ENCODE peak calls at places on chromosomes 11 and 22, in five cellular contexts. N, X, U, T and E are unnamed samples.

GRCh38 chr22:48974443-48975251 is 853.0 kb downstream of the BRD1 start:
- DNase-seq in X (no peak), U (no peak), N (no peak), T (peak), E (no peak)

GRCh38 chr11:69874178-69874983 is 55.2 kb upstream of the FGF3 start:
- DNase-seq in U (no peak), T (no peak), N (peak), X (no peak), E (no peak)

GRCh38 chr11:66701432-66702240 is 23.9 kb upstream of the RBM4B start:
- DNase-seq in U (no peak), N (no peak), T (no peak), X (no peak), E (peak)

GRCh38 chr22:20137113-20137512 is 5.5 kb downstream of the ZDHHC8 start:
- DNase-seq in T (no peak), X (no peak), N (no peak), U (no peak), E (no peak)

GRCh38 chr11:69521461-69521860 is 40.0 kb downstream of the LINC01488 start:
- DNase-seq in U (no peak), N (no peak), X (no peak), T (peak), E (peak)

GRCh38 chr22:39325392-39325932 is 6.0 kb upstream of the RPL3 start:
- DNase-seq in U (no peak), T (no peak), N (no peak), X (no peak), E (no peak)

GRCh38 chr22:30340911-30341685 is 14.4 kb upstream of the TBC1D10A start:
- DNase-seq in T (no peak), X (no peak), U (peak), N (peak), E (no peak)

GRCh38 chr11:113189909-113190667 is 124.3 kb upstream of the TTC12 start:
- DNase-seq in N (no peak), T (no peak), X (no peak), U (peak), E (no peak)

GRCh38 chr11:71301046-71301857 is 48.9 kb upstream of the SHANK2 start:
- DNase-seq in U (no peak), N (peak), T (peak), X (no peak), E (peak)

GRCh38 chr11:10784229-10785145 is 24.2 kb downstream of the EIF4G2 start:
- DNase-seq in U (peak), T (no peak), X (no peak), N (no peak), E (no peak)

GRCh38 chr11:112902411-112903011 is 58.7 kb upstream of the NCAM1 start:
- DNase-seq in T (no peak), U (no peak), X (no peak), N (no peak), E (no peak)

GRCh38 chr11:2298795-2299747 is 2.6 kb downstream of the C11orf21 start:
- DNase-seq in U (no peak), T (peak), X (peak), N (peak), E (peak)

GRCh38 chr11:94193288-94193687 is 64.6 kb downstream of the PANX1 start:
- DNase-seq in X (no peak), N (no peak), U (no peak), T (no peak), E (no peak)

GRCh38 chr11:27211370-27212127 is 151.5 kb downstream of the CCDC34 start:
- DNase-seq in N (no peak), U (no peak), T (peak), X (no peak), E (no peak)

GRCh38 chr22:17085277-17086091 is 684 bp downstream of the IL17RA start:
- DNase-seq in T (peak), N (no peak), U (peak), X (peak), E (peak)

GRCh38 chr11:3995307-3995706 is 99.3 kb upstream of the RRM1 start:
- DNase-seq in U (no peak), T (no peak), X (no peak), N (no peak), E (no peak)

GRCh38 chr22:41488596-41489385 is 19.9 kb downstream of the ACO2 start:
- DNase-seq in T (no peak), N (no peak), X (no peak), U (no peak), E (no peak)

GRCh38 chr22:48494256-48494967 is 1333.3 kb downstream of the BRD1 start:
- DNase-seq in X (no peak), N (peak), U (no peak), T (no peak), E (peak)

GRCh38 chr11:95412074-95412473 is 181.1 kb upstream of the SESN3 start:
- DNase-seq in U (no peak), X (no peak), N (no peak), T (no peak), E (no peak)

GRCh38 chr11:58567889-58568512 is 7.7 kb downstream of the LPXN start:
- DNase-seq in T (peak), X (peak), N (peak), U (no peak), E (no peak)

GRCh38 chr22:37797874-37798500 is 9.7 kb upstream of the GCAT start:
- DNase-seq in T (no peak), U (no peak), N (no peak), X (no peak), E (no peak)

GRCh38 chr11:68216171-68216938 is 3.3 kb upstream of the KMT5B start:
- DNase-seq in X (no peak), N (no peak), U (peak), T (no peak), E (peak)

GRCh38 chr11:129880311-129880710 is 15.1 kb downstream of the NFRKB start:
- DNase-seq in N (no peak), X (no peak), U (no peak), T (no peak), E (no peak)

GRCh38 chr11:35629914-35630313 is 11.7 kb downstream of the FJX1 start:
- DNase-seq in N (no peak), T (no peak), U (no peak), X (no peak), E (no peak)

GRCh38 chr11:35038211-35038930 is 100.6 kb upstream of the CD44 start:
- DNase-seq in T (no peak), U (no peak), X (no peak), N (no peak), E (no peak)

GRCh38 chr11:93468286-93468685 is 74.9 kb downstream of the SMCO4 start:
- DNase-seq in U (no peak), T (no peak), X (no peak), N (no peak), E (no peak)

GRCh38 chr22:45235851-45236342 is 4.8 kb downstream of the KIAA0930 start:
- DNase-seq in X (no peak), T (no peak), N (peak), U (no peak), E (no peak)
- H3K27ac ChIP-seq in X (no peak), T (no peak), N (peak), U (no peak), E (no peak)

DNA sequence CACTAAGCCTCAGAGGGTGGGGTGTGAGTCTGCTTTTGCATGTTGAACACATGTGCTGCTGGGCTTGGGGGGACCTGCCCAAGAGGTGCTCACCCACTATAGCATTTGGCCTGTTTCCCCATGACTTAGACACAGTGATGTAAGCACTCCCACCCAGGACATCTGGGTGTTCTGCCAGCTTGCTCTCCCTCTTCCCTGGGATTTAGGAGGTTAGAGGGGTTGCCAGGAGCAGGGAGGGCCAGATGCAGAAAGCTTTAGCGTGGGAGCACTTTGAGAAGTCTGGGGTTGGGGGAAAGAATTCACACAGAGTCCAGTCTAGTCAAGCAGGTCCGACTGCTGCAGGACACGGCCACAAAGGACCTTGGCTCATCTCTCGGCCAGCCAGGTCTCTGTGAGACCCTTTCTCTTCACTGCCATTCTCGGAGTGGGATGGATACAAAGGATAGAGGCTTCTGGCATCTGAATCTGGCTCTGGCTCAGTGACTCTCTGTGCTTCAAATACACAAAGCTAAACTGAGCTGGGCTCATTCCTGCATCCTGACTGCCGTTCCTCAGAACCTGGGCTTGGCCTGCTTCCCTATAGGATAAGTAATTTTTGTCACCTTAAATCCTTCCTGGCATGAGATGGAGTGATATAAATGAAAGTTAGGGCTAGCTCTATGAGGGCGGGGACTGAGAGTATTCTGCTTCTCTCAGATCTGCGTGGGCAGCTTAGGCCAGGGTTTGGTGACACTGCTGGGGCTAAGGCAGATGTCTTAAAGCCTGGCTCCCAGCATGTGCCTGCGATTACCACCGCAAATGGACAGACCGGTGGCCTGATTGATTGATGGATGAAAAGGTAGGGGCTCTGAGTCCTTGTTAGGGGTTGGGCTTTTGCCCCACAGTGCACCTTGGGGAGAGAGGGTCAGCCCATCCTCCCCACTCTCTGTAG is 14.5 kb downstream of the USP2 start:
- DNase-seq in T (no peak), U (no peak), X (no peak), N (peak), E (peak)
- H3K27ac ChIP-seq in T (no peak), U (peak), X (no peak), N (no peak), E (no peak)

GRCh38 chr11:84857746-84858145 is 769.4 kb downstream of the DLG2 start:
- DNase-seq in T (no peak), U (no peak), N (no peak), X (no peak), E (no peak)

GRCh38 chr11:84854498-84854880 is 772.7 kb downstream of the DLG2 start:
- DNase-seq in T (no peak), X (no peak), N (no peak), U (no peak), E (no peak)

GRCh38 chr11:84853841-84854497 is 773.2 kb downstream of the DLG2 start:
- DNase-seq in N (no peak), U (no peak), X (no peak), T (no peak), E (no peak)

GRCh38 chr11:84855846-84856245 is 771.3 kb downstream of the DLG2 start:
- DNase-seq in X (no peak), N (no peak), T (no peak), U (no peak), E (no peak)
- H3K27ac ChIP-seq in X (no peak), N (no peak), T (no peak), U (no peak), E (no peak)

DNA sequence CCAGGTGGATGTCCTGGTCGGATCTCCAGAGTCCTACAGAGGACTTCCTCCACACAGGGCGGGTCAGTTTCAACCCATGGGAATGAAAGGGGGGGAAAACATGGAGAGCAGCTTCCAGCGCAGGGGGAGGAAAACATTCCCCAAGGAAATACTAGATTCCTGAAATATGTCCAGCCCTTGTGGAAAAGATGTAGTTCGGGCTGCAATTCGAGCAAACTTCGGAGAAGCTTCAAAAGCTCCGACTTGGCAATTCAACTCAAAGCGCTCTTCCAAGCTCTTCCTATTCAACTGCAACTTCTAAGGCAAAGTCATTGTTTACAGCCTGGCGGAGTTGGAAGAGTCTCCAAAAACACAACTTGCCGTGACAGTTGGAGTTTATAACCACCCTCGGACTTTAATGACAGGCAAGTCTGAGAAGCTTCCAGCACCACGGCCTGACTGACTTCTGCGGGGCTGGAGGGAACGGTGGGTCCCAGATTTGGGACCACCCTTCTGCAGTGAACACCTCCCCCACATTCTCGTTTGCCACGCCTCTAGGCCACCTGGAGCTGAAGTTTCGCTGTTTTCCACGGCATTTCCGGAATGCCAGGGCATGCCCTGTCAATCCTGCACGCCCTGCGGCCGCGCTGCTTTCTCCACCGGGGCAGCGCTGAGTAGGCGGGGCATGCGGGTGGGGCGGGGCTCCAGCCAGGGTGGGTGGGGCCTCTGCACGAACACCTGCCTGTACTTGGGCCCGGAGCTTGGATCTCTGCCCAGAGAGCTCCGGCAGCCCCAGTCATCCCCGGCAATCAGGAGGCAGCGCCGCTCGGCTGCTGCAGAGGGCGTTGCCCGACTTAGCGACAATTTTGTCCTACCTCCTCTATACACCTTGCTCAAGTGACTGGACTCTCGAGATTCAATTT is 49.0 kb upstream of the BIRC3 start:
- DNase-seq in N (peak), T (peak), X (peak), U (peak), E (peak)
- H3K27ac ChIP-seq in N (no peak), T (no peak), X (no peak), U (no peak), E (peak)

DNA sequence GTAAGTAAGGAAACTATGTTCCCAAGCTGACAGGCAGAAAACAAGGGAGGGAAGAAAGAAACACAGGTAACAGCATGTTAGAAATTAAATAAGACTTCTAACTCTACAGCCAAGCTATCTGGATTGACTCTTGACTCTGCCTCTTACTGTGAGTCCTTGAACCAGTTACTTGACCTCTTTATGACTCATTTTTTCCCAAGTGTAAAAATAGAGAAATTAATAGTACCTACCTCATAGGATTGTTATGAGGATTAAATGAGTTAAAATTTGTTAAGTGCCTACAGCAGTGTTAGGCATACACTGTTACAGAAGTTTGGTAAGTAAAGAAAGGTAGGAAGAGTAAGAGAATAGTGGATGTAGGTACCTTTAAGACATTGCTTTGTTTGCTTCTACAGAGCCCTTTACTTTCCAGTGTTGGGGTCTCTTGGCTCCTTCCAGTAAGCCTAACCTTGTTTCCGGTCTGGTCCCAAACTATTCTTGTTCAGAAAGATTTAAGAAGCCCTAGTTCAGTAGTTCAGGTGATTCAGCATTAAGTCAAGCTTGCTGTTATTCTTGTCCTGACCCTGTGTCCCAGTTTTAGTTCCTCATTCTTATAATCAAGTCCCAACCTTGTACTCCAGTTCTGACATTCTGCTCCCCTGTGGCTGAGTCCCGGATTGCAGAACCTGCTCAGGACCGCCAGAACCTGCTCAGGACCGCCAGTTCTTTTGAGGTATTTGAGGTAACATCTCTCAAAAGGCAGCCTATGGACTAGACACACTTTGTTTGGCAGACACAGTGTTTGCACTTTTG is 963.4 kb upstream of the CCDC90B start:
- DNase-seq in U (no peak), X (no peak), T (no peak), N (no peak), E (peak)
- H3K27ac ChIP-seq in U (no peak), X (no peak), T (no peak), N (no peak), E (peak)

GRCh38 chr11:104704888-104705287 is 193.4 kb downstream of the CASP12 start:
- DNase-seq in X (no peak), N (no peak), T (no peak), U (no peak), E (no peak)
- H3K27ac ChIP-seq in X (peak), N (peak), T (no peak), U (peak), E (no peak)

GRCh38 chr11:33383920-33384209 is 126.7 kb downstream of the HIPK3 start:
- DNase-seq in N (no peak), T (no peak), X (no peak), U (no peak), E (no peak)
- H3K27ac ChIP-seq in N (no peak), T (no peak), X (no peak), U (no peak), E (no peak)